ENCODE peak calls at places on chromosomes 1 and 21, in four cellular contexts. G is GM04503, K is non-pigmented ciliary epithelial cell, P is NCI-H146. F is an unnamed sample.

GRCh38 chr1:27656157-27656893 is 15.7 kb downstream of the IFI6 start:
- DNase-seq in G (no peak), K (no peak), P (peak; percentile 5), F (peak; percentile 76)

GRCh38 chr1:116529199-116529616 is 41.6 kb downstream of the CD58 start:
- DNase-seq in G (no peak), K (no peak), P (no peak), F (peak; percentile 16)

GRCh38 chr1:240193699-240194098 is 102.0 kb downstream of the FMN2 start:
- DNase-seq in G (no peak), K (no peak), P (no peak), F (no peak)

GRCh38 chr1:58829861-58830260 is 46.0 kb upstream of the JUN start:
- DNase-seq in G (no peak), K (no peak), P (no peak), F (no peak)

GRCh38 chr1:232110281-232111090 is 483.9 kb downstream of the DISC1 start:
- DNase-seq in G (peak; percentile 91), K (no peak), P (peak; percentile 73), F (peak; percentile 89)

GRCh38 chr1:22850681-22851080 is 122.0 kb downstream of the LACTBL1 start:
- DNase-seq in G (no peak), K (no peak), P (peak; percentile 14), F (no peak)

GRCh38 chr1:208167229-208167869 is 76.8 kb downstream of the PLXNA2 start:
- DNase-seq in G (no peak), K (no peak), P (peak; percentile 91), F (no peak)

GRCh38 chr1:206839857-206840256 is 25.6 kb upstream of the IL20 start:
- DNase-seq in G (peak; percentile 77), K (no peak), P (no peak), F (peak; percentile 44)

GRCh38 chr1:118954286-118954890 is 33.8 kb downstream of the TBX15 start:
- DNase-seq in G (no peak), K (no peak), P (no peak), F (no peak)

GRCh38 chr1:234851450-234852438 is 241.8 kb upstream of the IRF2BP2 start:
- DNase-seq in G (no peak), K (no peak), P (peak; percentile 26), F (no peak)

GRCh38 chr1:75539230-75540116 is 71.4 kb downstream of the SLC44A5 start:
- DNase-seq in G (no peak), K (no peak), P (no peak), F (no peak)

GRCh38 chr1:89525169-89525855 is 683 bp downstream of the LRRC8B start:
- DNase-seq in G (no peak), K (no peak), P (peak; percentile 89), F (no peak)

GRCh38 chr1:6962390-6962955 is 177.2 kb downstream of the CAMTA1 start:
- DNase-seq in G (no peak), K (no peak), P (peak; percentile 65), F (no peak)

GRCh38 chr1:229523052-229523451 is 14.9 kb upstream of the NUP133 start:
- DNase-seq in G (no peak), K (no peak), P (no peak), F (no peak)

GRCh38 chr1:201791051-201791774 is 37.7 kb upstream of the IPO9 start:
- DNase-seq in G (no peak), K (no peak), P (no peak), F (no peak)

GRCh38 chr1:115437146-115437639 is 99.1 kb upstream of the NGF start:
- DNase-seq in G (no peak), K (no peak), P (peak; percentile 66), F (no peak)

GRCh38 chr1:224523676-224524075 is 89.1 kb upstream of the WDR26 start:
- DNase-seq in G (no peak), K (no peak), P (no peak), F (no peak)

GRCh38 chr21:38804617-38805281 is 980 bp upstream of the ETS2 start:
- DNase-seq in G (no peak), K (no peak), P (no peak), F (no peak)

F was measured in GM04504.